ENCODE peak calls at places on chromosomes 3 and 15, in nine cellular contexts. One of them, this sample, is unnamed.

GRCh38 chr3:37905987-37906674 is 44.5 kb downstream of the CTDSPL start:
- DNase-seq in aorta: no peak
- DNase-seq in NCI-H524 treated with DMSO at 0.1 percent for 48 hours: peak
- DNase-seq in SW480: peak
- DNase-seq in endodermal cell: no peak
- DNase-seq in HT-29: no peak
- DNase-seq in NCI-H2171 treated with DMSO at 0.1 percent for 48 hours: peak
- DNase-seq in IMR-90: peak
- DNase-seq in hepatic stellate cell: peak
- DNase-seq in this sample: no peak

GRCh38 chr3:105274536-105274935 is 92.2 kb upstream of the ALCAM start:
- DNase-seq in SW480: no peak
- DNase-seq in NCI-H2171 treated with DMSO at 0.1 percent for 48 hours: no peak
- DNase-seq in IMR-90: no peak
- DNase-seq in HT-29: no peak
- DNase-seq in aorta: no peak
- DNase-seq in endodermal cell: no peak
- DNase-seq in hepatic stellate cell: no peak
- DNase-seq in NCI-H524 treated with DMSO at 0.1 percent for 48 hours: no peak
- DNase-seq in this sample: no peak

GRCh38 chr15:31267161-31268107 is 59.2 kb upstream of the KLF13 start:
- DNase-seq in endodermal cell: no peak
- DNase-seq in IMR-90: no peak
- DNase-seq in NCI-H524 treated with DMSO at 0.1 percent for 48 hours: peak
- DNase-seq in NCI-H2171 treated with DMSO at 0.1 percent for 48 hours: no peak
- DNase-seq in aorta: no peak
- DNase-seq in hepatic stellate cell: no peak
- DNase-seq in HT-29: no peak
- DNase-seq in SW480: no peak
- DNase-seq in this sample: no peak

GRCh38 chr15:55791576-55792400 is 48.8 kb upstream of the PRTG start:
- DNase-seq in HT-29: peak
- DNase-seq in endodermal cell: no peak
- DNase-seq in aorta: no peak
- DNase-seq in NCI-H2171 treated with DMSO at 0.1 percent for 48 hours: no peak
- DNase-seq in IMR-90: peak
- DNase-seq in SW480: peak
- DNase-seq in NCI-H524 treated with DMSO at 0.1 percent for 48 hours: no peak
- DNase-seq in hepatic stellate cell: peak
- DNase-seq in this sample: no peak

GRCh38 chr15:83016906-83017305 is 5.5 kb upstream of the C15orf40 start:
- DNase-seq in aorta: no peak
- DNase-seq in SW480: no peak
- DNase-seq in IMR-90: no peak
- DNase-seq in NCI-H2171 treated with DMSO at 0.1 percent for 48 hours: no peak
- DNase-seq in hepatic stellate cell: no peak
- DNase-seq in endodermal cell: no peak
- DNase-seq in NCI-H524 treated with DMSO at 0.1 percent for 48 hours: no peak
- DNase-seq in HT-29: no peak
- DNase-seq in this sample: no peak

GRCh38 chr3:190338717-190339116 is 16.5 kb upstream of the CLDN1 start:
- DNase-seq in NCI-H2171 treated with DMSO at 0.1 percent for 48 hours: no peak
- DNase-seq in SW480: no peak
- DNase-seq in IMR-90: peak
- DNase-seq in endodermal cell: no peak
- DNase-seq in hepatic stellate cell: no peak
- DNase-seq in HT-29: peak
- DNase-seq in NCI-H524 treated with DMSO at 0.1 percent for 48 hours: no peak
- DNase-seq in aorta: no peak
- DNase-seq in this sample: no peak

GRCh38 chr3:24586920-24587319 is 92.3 kb upstream of the THRB start:
- DNase-seq in hepatic stellate cell: no peak
- DNase-seq in NCI-H2171 treated with DMSO at 0.1 percent for 48 hours: no peak
- DNase-seq in aorta: no peak
- DNase-seq in endodermal cell: no peak
- DNase-seq in IMR-90: no peak
- DNase-seq in SW480: no peak
- DNase-seq in NCI-H524 treated with DMSO at 0.1 percent for 48 hours: no peak
- DNase-seq in HT-29: no peak
- DNase-seq in this sample: no peak

GRCh38 chr3:77541203-77541922 is 501.5 kb downstream of the ROBO2 start:
- DNase-seq in NCI-H2171 treated with DMSO at 0.1 percent for 48 hours: no peak
- DNase-seq in hepatic stellate cell: no peak
- DNase-seq in endodermal cell: no peak
- DNase-seq in IMR-90: no peak
- DNase-seq in SW480: no peak
- DNase-seq in HT-29: no peak
- DNase-seq in NCI-H524 treated with DMSO at 0.1 percent for 48 hours: no peak
- DNase-seq in aorta: no peak
- DNase-seq in this sample: no peak

GRCh38 chr3:170475091-170475705 is 56.5 kb downstream of the CLDN11 start:
- DNase-seq in IMR-90: peak
- DNase-seq in hepatic stellate cell: no peak
- DNase-seq in endodermal cell: no peak
- DNase-seq in NCI-H524 treated with DMSO at 0.1 percent for 48 hours: no peak
- DNase-seq in SW480: no peak
- DNase-seq in NCI-H2171 treated with DMSO at 0.1 percent for 48 hours: no peak
- DNase-seq in HT-29: no peak
- DNase-seq in aorta: no peak
- DNase-seq in this sample: no peak

GRCh38 chr3:38620236-38620635 is 29.3 kb downstream of the SCN5A start:
- DNase-seq in NCI-H2171 treated with DMSO at 0.1 percent for 48 hours: no peak
- DNase-seq in endodermal cell: no peak
- DNase-seq in IMR-90: peak
- DNase-seq in NCI-H524 treated with DMSO at 0.1 percent for 48 hours: no peak
- DNase-seq in hepatic stellate cell: no peak
- DNase-seq in SW480: no peak
- DNase-seq in HT-29: no peak
- DNase-seq in aorta: no peak
- DNase-seq in this sample: no peak

GRCh38 chr15:46607103-46607502 is 972.3 kb downstream of the SQOR start:
- DNase-seq in NCI-H2171 treated with DMSO at 0.1 percent for 48 hours: peak
- DNase-seq in SW480: no peak
- DNase-seq in hepatic stellate cell: no peak
- DNase-seq in aorta: no peak
- DNase-seq in endodermal cell: no peak
- DNase-seq in HT-29: no peak
- DNase-seq in NCI-H524 treated with DMSO at 0.1 percent for 48 hours: no peak
- DNase-seq in IMR-90: no peak
- DNase-seq in this sample: no peak

GRCh38 chr15:78034495-78035191 is 42.9 kb downstream of the TBC1D2B start:
- DNase-seq in aorta: no peak
- DNase-seq in NCI-H2171 treated with DMSO at 0.1 percent for 48 hours: peak
- DNase-seq in NCI-H524 treated with DMSO at 0.1 percent for 48 hours: no peak
- DNase-seq in HT-29: no peak
- DNase-seq in IMR-90: peak
- DNase-seq in SW480: peak
- DNase-seq in endodermal cell: no peak
- DNase-seq in hepatic stellate cell: no peak
- DNase-seq in this sample: peak

GRCh38 chr3:105944281-105944680 is 75.5 kb upstream of the CBLB start:
- DNase-seq in IMR-90: peak
- DNase-seq in HT-29: no peak
- DNase-seq in NCI-H2171 treated with DMSO at 0.1 percent for 48 hours: no peak
- DNase-seq in aorta: no peak
- DNase-seq in NCI-H524 treated with DMSO at 0.1 percent for 48 hours: no peak
- DNase-seq in hepatic stellate cell: peak
- DNase-seq in SW480: no peak
- DNase-seq in endodermal cell: no peak
- DNase-seq in this sample: no peak

GRCh38 chr15:77025066-77025435 is 30.1 kb downstream of the PSTPIP1 start:
- DNase-seq in SW480: no peak
- DNase-seq in NCI-H2171 treated with DMSO at 0.1 percent for 48 hours: peak
- DNase-seq in NCI-H524 treated with DMSO at 0.1 percent for 48 hours: no peak
- DNase-seq in aorta: peak
- DNase-seq in HT-29: no peak
- DNase-seq in endodermal cell: no peak
- DNase-seq in IMR-90: no peak
- DNase-seq in hepatic stellate cell: no peak
- DNase-seq in this sample: no peak

GRCh38 chr15:56056626-56057025 is 63.2 kb upstream of the NEDD4 start:
- DNase-seq in NCI-H524 treated with DMSO at 0.1 percent for 48 hours: no peak
- DNase-seq in IMR-90: no peak
- DNase-seq in hepatic stellate cell: no peak
- DNase-seq in endodermal cell: no peak
- DNase-seq in HT-29: no peak
- DNase-seq in NCI-H2171 treated with DMSO at 0.1 percent for 48 hours: no peak
- DNase-seq in aorta: no peak
- DNase-seq in SW480: no peak
- DNase-seq in this sample: no peak

GRCh38 chr15:41886741-41887140 is 7.1 kb downstream of the SPTBN5 start:
- DNase-seq in SW480: no peak
- DNase-seq in HT-29: no peak
- DNase-seq in NCI-H524 treated with DMSO at 0.1 percent for 48 hours: no peak
- DNase-seq in NCI-H2171 treated with DMSO at 0.1 percent for 48 hours: no peak
- DNase-seq in endodermal cell: no peak
- DNase-seq in aorta: no peak
- DNase-seq in IMR-90: no peak
- DNase-seq in hepatic stellate cell: no peak
- DNase-seq in this sample: no peak

GRCh38 chr3:107543666-107544065 is 20.9 kb downstream of the BBX start:
- DNase-seq in SW480: peak
- DNase-seq in IMR-90: no peak
- DNase-seq in NCI-H524 treated with DMSO at 0.1 percent for 48 hours: peak
- DNase-seq in aorta: no peak
- DNase-seq in hepatic stellate cell: no peak
- DNase-seq in HT-29: peak
- DNase-seq in endodermal cell: no peak
- DNase-seq in NCI-H2171 treated with DMSO at 0.1 percent for 48 hours: peak
- DNase-seq in this sample: no peak

GRCh38 chr15:67839358-67839928 is 402 bp downstream of the RNU6-1 start:
- DNase-seq in hepatic stellate cell: peak
- DNase-seq in SW480: peak
- DNase-seq in endodermal cell: peak
- DNase-seq in NCI-H2171 treated with DMSO at 0.1 percent for 48 hours: peak
- DNase-seq in NCI-H524 treated with DMSO at 0.1 percent for 48 hours: peak
- DNase-seq in aorta: no peak
- DNase-seq in HT-29: peak
- DNase-seq in IMR-90: peak
- DNase-seq in this sample: peak

This sample was measured in GM20000.